ENCODE peak calls at places on chromosomes 16 and 17, in six cellular contexts. One of them, this sample, is unnamed.

GRCh38 chr16:20611975-20612471 is 35.9 kb upstream of the ACSM2B start:
- DNase-seq in CD4-positive, CD25-positive, alpha-beta regulatory T cell: no peak
- DNase-seq in hepatocyte: no peak
- DNase-seq in MM.1S: no peak
- DNase-seq in GM12878: no peak
- DNase-seq in mesendoderm: no peak
- DNase-seq in this sample: no peak

GRCh38 chr16:87238371-87238715 is 78.8 kb downstream of the C16orf95 start:
- DNase-seq in CD4-positive, CD25-positive, alpha-beta regulatory T cell: no peak
- DNase-seq in hepatocyte: no peak
- DNase-seq in MM.1S: no peak
- DNase-seq in GM12878: no peak
- DNase-seq in mesendoderm: no peak
- DNase-seq in this sample: no peak

GRCh38 chr17:30318190-30318589 is 15.7 kb downstream of the TMIGD1 start:
- DNase-seq in CD4-positive, CD25-positive, alpha-beta regulatory T cell: no peak
- DNase-seq in hepatocyte: no peak
- DNase-seq in MM.1S: no peak
- DNase-seq in GM12878: no peak
- DNase-seq in mesendoderm: no peak
- DNase-seq in this sample: no peak

GRCh38 chr17:32142857-32143524 is 689 bp downstream of the RHOT1 start:
- DNase-seq in CD4-positive, CD25-positive, alpha-beta regulatory T cell: peak; percentile 38
- DNase-seq in hepatocyte: peak; percentile 76
- DNase-seq in MM.1S: peak; percentile 27
- DNase-seq in GM12878: no peak
- DNase-seq in mesendoderm: peak; percentile 86
- DNase-seq in this sample: peak; percentile 29

GRCh38 chr17:81635431-81635830 is 1.5 kb downstream of the NPLOC4 start:
- DNase-seq in CD4-positive, CD25-positive, alpha-beta regulatory T cell: no peak
- DNase-seq in hepatocyte: no peak
- DNase-seq in MM.1S: no peak
- DNase-seq in GM12878: no peak
- DNase-seq in mesendoderm: no peak
- DNase-seq in this sample: no peak

GRCh38 chr16:58127033-58127556 is 2.1 kb downstream of the CFAP20 start:
- DNase-seq in CD4-positive, CD25-positive, alpha-beta regulatory T cell: peak; percentile 72
- DNase-seq in hepatocyte: no peak
- DNase-seq in MM.1S: peak; percentile 33
- DNase-seq in GM12878: no peak
- DNase-seq in mesendoderm: peak; percentile 64
- DNase-seq in this sample: no peak

GRCh38 chr16:86040496-86040895 is 141.5 kb downstream of the IRF8 start:
- DNase-seq in CD4-positive, CD25-positive, alpha-beta regulatory T cell: no peak
- DNase-seq in hepatocyte: no peak
- DNase-seq in MM.1S: no peak
- DNase-seq in GM12878: no peak
- DNase-seq in mesendoderm: no peak
- DNase-seq in this sample: no peak

GRCh38 chr16:85379041-85380001 is 233.8 kb upstream of the GSE1 start:
- DNase-seq in CD4-positive, CD25-positive, alpha-beta regulatory T cell: no peak
- DNase-seq in hepatocyte: no peak
- DNase-seq in MM.1S: no peak
- DNase-seq in GM12878: no peak
- DNase-seq in mesendoderm: no peak
- DNase-seq in this sample: no peak

GRCh38 chr17:2084129-2084765 is 29.3 kb downstream of the HIC1 start:
- DNase-seq in CD4-positive, CD25-positive, alpha-beta regulatory T cell: no peak
- DNase-seq in hepatocyte: peak; percentile 69
- DNase-seq in MM.1S: no peak
- DNase-seq in GM12878: no peak
- DNase-seq in mesendoderm: no peak
- DNase-seq in this sample: no peak

GRCh38 chr17:28899212-28899815 is 1.8 kb upstream of the FLOT2 start:
- DNase-seq in CD4-positive, CD25-positive, alpha-beta regulatory T cell: no peak
- DNase-seq in hepatocyte: no peak
- DNase-seq in MM.1S: no peak
- DNase-seq in GM12878: no peak
- DNase-seq in mesendoderm: no peak
- DNase-seq in this sample: no peak

GRCh38 chr16:84205976-84206691 is 15.2 kb downstream of the ADAD2 start:
- DNase-seq in CD4-positive, CD25-positive, alpha-beta regulatory T cell: no peak
- DNase-seq in hepatocyte: no peak
- DNase-seq in MM.1S: no peak
- DNase-seq in GM12878: no peak
- DNase-seq in mesendoderm: no peak
- DNase-seq in this sample: no peak

GRCh38 chr17:80919331-80920284 is 72.0 kb upstream of the CHMP6 start:
- DNase-seq in CD4-positive, CD25-positive, alpha-beta regulatory T cell: no peak
- DNase-seq in hepatocyte: peak; percentile 15
- DNase-seq in MM.1S: no peak
- DNase-seq in GM12878: no peak
- DNase-seq in mesendoderm: no peak
- DNase-seq in this sample: no peak

GRCh38 chr16:88667496-88667895 is 4.6 kb upstream of the MVD start:
- DNase-seq in CD4-positive, CD25-positive, alpha-beta regulatory T cell: no peak
- DNase-seq in hepatocyte: no peak
- DNase-seq in MM.1S: no peak
- DNase-seq in GM12878: no peak
- DNase-seq in mesendoderm: peak; percentile 24
- DNase-seq in this sample: no peak

GRCh38 chr17:2689411-2690164 is 22.0 kb downstream of the CLUH start:
- DNase-seq in CD4-positive, CD25-positive, alpha-beta regulatory T cell: no peak
- DNase-seq in hepatocyte: peak; percentile 23
- DNase-seq in MM.1S: no peak
- DNase-seq in GM12878: no peak
- DNase-seq in mesendoderm: no peak
- DNase-seq in this sample: no peak

GRCh38 chr16:17803625-17804410 is 333.1 kb upstream of the XYLT1 start:
- DNase-seq in CD4-positive, CD25-positive, alpha-beta regulatory T cell: no peak
- DNase-seq in hepatocyte: peak; percentile 13
- DNase-seq in MM.1S: no peak
- DNase-seq in GM12878: no peak
- DNase-seq in mesendoderm: no peak
- DNase-seq in this sample: no peak

GRCh38 chr16:4690946-4691665 is 2.3 kb upstream of the NUDT16L1 start:
- DNase-seq in CD4-positive, CD25-positive, alpha-beta regulatory T cell: no peak
- DNase-seq in hepatocyte: peak; percentile 8
- DNase-seq in MM.1S: no peak
- DNase-seq in GM12878: no peak
- DNase-seq in mesendoderm: no peak
- DNase-seq in this sample: no peak

GRCh38 chr16:47018223-47018891 is 44.9 kb upstream of the DNAJA2 start:
- DNase-seq in CD4-positive, CD25-positive, alpha-beta regulatory T cell: peak; percentile 63
- DNase-seq in hepatocyte: peak; percentile 67
- DNase-seq in MM.1S: peak; percentile 86
- DNase-seq in GM12878: peak; percentile 98
- DNase-seq in mesendoderm: peak; percentile 64
- DNase-seq in this sample: no peak

GRCh38 chr17:4166419-4166818 is 23.4 kb downstream of the CYB5D2 start:
- DNase-seq in CD4-positive, CD25-positive, alpha-beta regulatory T cell: no peak
- DNase-seq in hepatocyte: no peak
- DNase-seq in MM.1S: no peak
- DNase-seq in GM12878: no peak
- DNase-seq in mesendoderm: no peak
- DNase-seq in this sample: no peak

GRCh38 chr17:3843935-3844516 is 2.0 kb downstream of the NCBP3 start:
- DNase-seq in CD4-positive, CD25-positive, alpha-beta regulatory T cell: peak; percentile 73
- DNase-seq in hepatocyte: peak; percentile 63
- DNase-seq in MM.1S: peak; percentile 59
- DNase-seq in GM12878: no peak
- DNase-seq in mesendoderm: peak; percentile 81
- DNase-seq in this sample: peak; percentile 54

GRCh38 chr16:5870886-5871715 is 773.5 kb upstream of the EEF2KMT start:
- DNase-seq in CD4-positive, CD25-positive, alpha-beta regulatory T cell: no peak
- DNase-seq in hepatocyte: no peak
- DNase-seq in MM.1S: peak; percentile 51
- DNase-seq in GM12878: no peak
- DNase-seq in mesendoderm: no peak
- DNase-seq in this sample: no peak

GRCh38 chr17:79932907-79933306 is 93.7 kb upstream of the CBX4 start:
- DNase-seq in CD4-positive, CD25-positive, alpha-beta regulatory T cell: no peak
- DNase-seq in hepatocyte: no peak
- DNase-seq in MM.1S: no peak
- DNase-seq in GM12878: no peak
- DNase-seq in mesendoderm: no peak
- DNase-seq in this sample: no peak

GRCh38 chr16:2971985-2972784 is 3.0 kb downstream of the PAQR4 start:
- DNase-seq in CD4-positive, CD25-positive, alpha-beta regulatory T cell: no peak
- DNase-seq in hepatocyte: no peak
- DNase-seq in MM.1S: no peak
- DNase-seq in GM12878: no peak
- DNase-seq in mesendoderm: no peak
- DNase-seq in this sample: no peak

GRCh38 chr17:35477248-35477647 is 28.7 kb upstream of the SLFN13 start:
- DNase-seq in CD4-positive, CD25-positive, alpha-beta regulatory T cell: no peak
- DNase-seq in hepatocyte: no peak
- DNase-seq in MM.1S: no peak
- DNase-seq in GM12878: no peak
- DNase-seq in mesendoderm: no peak
- DNase-seq in this sample: no peak
- H3K27ac ChIP-seq in CD4-positive, CD25-positive, alpha-beta regulatory T cell: no peak overlapping the region
- H3K27ac ChIP-seq in hepatocyte: no peak overlapping the region
- H3K27ac ChIP-seq in MM.1S: no peak overlapping the region
- H3K27ac ChIP-seq in GM12878: no peak overlapping the region
- H3K27ac ChIP-seq in mesendoderm: no peak overlapping the region
- H3K27ac ChIP-seq in this sample: no peak overlapping the region

DNA sequence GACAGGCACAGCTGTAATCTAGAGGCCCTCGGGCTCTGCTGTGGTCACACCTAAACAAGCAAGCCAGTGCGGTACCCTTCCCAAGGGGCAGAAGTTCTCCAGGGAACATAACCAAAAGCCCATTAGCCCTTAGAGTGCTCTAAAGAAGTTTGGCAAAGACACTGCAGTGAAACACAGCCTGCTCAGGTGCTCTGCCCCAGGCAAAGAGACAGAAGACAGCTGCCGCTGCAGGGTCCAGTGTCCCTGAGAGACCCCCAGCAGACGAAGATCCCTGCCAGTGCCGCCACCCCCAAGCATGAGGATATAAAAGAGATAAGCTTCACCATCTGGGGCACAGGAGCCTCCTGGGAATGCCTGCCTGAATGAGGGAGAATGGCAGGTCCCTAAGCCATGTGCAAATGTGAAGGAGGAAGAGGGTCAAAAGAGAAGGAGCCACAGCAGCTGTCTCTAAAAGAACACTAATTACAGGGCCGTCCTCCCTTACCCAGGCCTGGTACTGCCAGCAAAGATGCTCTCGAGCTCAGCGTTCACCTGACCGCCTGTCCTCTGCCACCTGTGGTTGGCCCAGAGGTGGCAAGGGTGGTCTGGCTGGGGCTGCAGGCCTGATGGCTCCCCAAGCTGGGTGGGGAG is 29.7 kb downstream of the CUEDC1 start:
- DNase-seq in CD4-positive, CD25-positive, alpha-beta regulatory T cell: no peak
- DNase-seq in hepatocyte: no peak
- DNase-seq in MM.1S: no peak
- DNase-seq in GM12878: no peak
- DNase-seq in mesendoderm: no peak
- DNase-seq in this sample: no peak
- H3K4me1 ChIP-seq in CD4-positive, CD25-positive, alpha-beta regulatory T cell: no peaks in the 10 kb centered on the region
- H3K4me1 ChIP-seq in hepatocyte: peaks cover 48% of the 10 kb centered on the region
- H3K4me1 ChIP-seq in MM.1S: no peaks in the 10 kb centered on the region
- H3K4me1 ChIP-seq in GM12878: peaks cover 5% of the 10 kb centered on the region
- H3K4me1 ChIP-seq in mesendoderm: peaks cover 11% of the 10 kb centered on the region
- H3K4me1 ChIP-seq in this sample: no peaks in the 10 kb centered on the region

GRCh38 chr17:57902117-57902799 is 52.4 kb upstream of the MRPS23 start:
- DNase-seq in CD4-positive, CD25-positive, alpha-beta regulatory T cell: no peak
- DNase-seq in hepatocyte: no peak
- DNase-seq in MM.1S: no peak
- DNase-seq in GM12878: peak; percentile 88
- DNase-seq in mesendoderm: no peak
- DNase-seq in this sample: no peak

GRCh38 chr17:57898487-57899311 is 48.9 kb upstream of the MRPS23 start:
- DNase-seq in CD4-positive, CD25-positive, alpha-beta regulatory T cell: no peak
- DNase-seq in hepatocyte: peak; percentile 68
- DNase-seq in MM.1S: no peak
- DNase-seq in GM12878: no peak
- DNase-seq in mesendoderm: peak; percentile 97
- DNase-seq in this sample: no peak

GRCh38 chr17:57899822-57900221 is 50.0 kb upstream of the MRPS23 start:
- DNase-seq in CD4-positive, CD25-positive, alpha-beta regulatory T cell: no peak
- DNase-seq in hepatocyte: no peak
- DNase-seq in MM.1S: no peak
- DNase-seq in GM12878: no peak
- DNase-seq in mesendoderm: no peak
- DNase-seq in this sample: no peak

GRCh38 chr17:57900991-57901743 is 51.3 kb upstream of the MRPS23 start:
- DNase-seq in CD4-positive, CD25-positive, alpha-beta regulatory T cell: no peak
- DNase-seq in hepatocyte: no peak
- DNase-seq in MM.1S: no peak
- DNase-seq in GM12878: no peak
- DNase-seq in mesendoderm: no peak
- DNase-seq in this sample: no peak

DNA sequence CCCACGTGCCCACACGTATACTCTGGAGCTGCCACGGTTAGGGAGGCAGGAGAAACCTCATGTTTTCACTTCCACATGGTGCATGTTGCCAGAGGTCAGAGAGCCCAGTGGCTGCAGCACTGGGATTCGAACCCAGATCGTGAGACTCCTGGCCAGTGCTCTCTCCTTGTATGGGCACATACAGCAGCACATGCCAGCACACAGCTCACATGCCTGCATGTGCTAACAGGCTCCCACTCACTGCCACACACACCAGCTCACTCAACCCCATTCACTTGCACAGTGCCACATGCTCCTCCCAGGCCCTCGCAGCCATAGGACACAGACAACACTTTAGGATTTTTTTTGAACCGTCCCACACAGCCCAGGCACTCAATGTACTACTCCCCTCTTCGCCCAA is 49.5 kb upstream of the MRPS23 start:
- DNase-seq in CD4-positive, CD25-positive, alpha-beta regulatory T cell: no peak
- DNase-seq in hepatocyte: no peak
- DNase-seq in MM.1S: no peak
- DNase-seq in GM12878: no peak
- DNase-seq in mesendoderm: no peak
- DNase-seq in this sample: no peak
- H3K27ac ChIP-seq in CD4-positive, CD25-positive, alpha-beta regulatory T cell: no peak overlapping the region
- H3K27ac ChIP-seq in hepatocyte: peak overlapping the region; percentile 71
- H3K27ac ChIP-seq in MM.1S: no peak overlapping the region
- H3K27ac ChIP-seq in GM12878: no peak overlapping the region
- H3K27ac ChIP-seq in mesendoderm: peak overlapping the region; percentile 21
- H3K27ac ChIP-seq in this sample: no peak overlapping the region

DNA sequence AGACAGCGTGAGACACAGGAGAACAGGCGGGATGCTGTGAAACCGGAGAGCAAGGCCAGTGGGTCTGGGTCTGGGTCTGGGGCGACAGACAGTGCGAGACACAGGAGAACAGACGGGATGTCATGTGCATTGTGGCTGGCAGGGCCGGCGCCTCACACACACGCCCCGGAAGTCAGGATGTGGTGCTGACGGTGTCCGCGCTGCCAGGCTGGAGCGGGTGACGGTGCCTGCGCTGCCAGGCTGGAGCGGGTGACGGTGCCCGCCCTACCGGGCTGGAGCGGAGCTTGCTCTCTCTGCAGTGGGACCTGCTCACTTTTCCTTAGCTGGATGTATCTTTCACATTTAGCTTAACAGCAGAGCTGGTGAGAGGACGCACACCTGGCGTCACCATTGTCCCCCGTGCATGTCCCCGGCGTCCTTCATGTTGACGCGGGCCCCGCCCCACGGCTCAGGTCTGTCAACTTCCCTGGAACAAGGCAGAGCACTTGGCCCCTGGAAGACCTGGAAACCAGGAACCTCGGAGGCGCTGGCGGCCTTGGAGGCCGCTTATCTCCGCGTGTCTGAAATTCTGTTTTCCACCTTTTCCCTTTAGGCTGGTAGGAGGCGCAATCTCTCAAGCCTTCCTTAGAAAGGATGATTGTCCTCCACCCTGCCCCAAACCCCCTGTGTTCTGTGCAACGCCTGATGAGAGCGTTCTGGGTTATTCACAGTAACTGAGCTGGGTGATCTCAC is 43.1 kb upstream of the ZNF750 start:
- DNase-seq in CD4-positive, CD25-positive, alpha-beta regulatory T cell: peak; percentile 91
- DNase-seq in hepatocyte: peak; percentile 51
- DNase-seq in MM.1S: no peak
- DNase-seq in GM12878: no peak
- DNase-seq in mesendoderm: no peak
- DNase-seq in this sample: peak; percentile 75
- H3K4me1 ChIP-seq in CD4-positive, CD25-positive, alpha-beta regulatory T cell: peaks cover 52% of the 10 kb centered on the region
- H3K4me1 ChIP-seq in hepatocyte: peaks cover 24% of the 10 kb centered on the region
- H3K4me1 ChIP-seq in MM.1S: no peaks in the 10 kb centered on the region
- H3K4me1 ChIP-seq in GM12878: peaks cover 10% of the 10 kb centered on the region
- H3K4me1 ChIP-seq in mesendoderm: no peaks in the 10 kb centered on the region
- H3K4me1 ChIP-seq in this sample: peaks cover 63% of the 10 kb centered on the region